ENCODE peak calls at places on chromosomes 12 and 14, in nine cellular contexts. X, G, B, R, P, C, H, O and L are unnamed samples.
A peak's percentile ranks its signal among the peaks of the same experiment; 100 is the strongest.

GRCh38 chr12:14981049-14981448 is 8.2 kb downstream of the PDE6H start:
- DNase-seq in X (no peak), R (no peak), O (no peak), C (no peak), H (no peak), B (no peak), G (no peak), P (no peak), L (no peak)

GRCh38 chr12:14256555-14257169 is 108.8 kb upstream of the ATF7IP start:
- DNase-seq in O (peak; percentile 94), C (peak; percentile 83), X (peak; percentile 96), G (peak; percentile 86), R (peak; percentile 81), H (peak; percentile 82), P (peak; percentile 63), B (peak; percentile 54), L (peak; percentile 31)

GRCh38 chr12:4215862-4216541 is 57.6 kb upstream of the CCND2 start:
- DNase-seq in B (no peak), X (no peak), O (no peak), P (no peak), G (no peak), C (no peak), R (no peak), H (no peak), L (no peak)

GRCh38 chr12:88390811-88391210 is 189.5 kb downstream of the KITLG start:
- DNase-seq in R (no peak), C (no peak), X (no peak), P (no peak), G (no peak), B (no peak), O (no peak), H (no peak), L (no peak)

GRCh38 chr12:103495158-103495782 is 498 bp downstream of the C12orf42 start:
- DNase-seq in P (no peak), H (no peak), R (no peak), C (no peak), B (peak; percentile 28), G (no peak), O (no peak), X (no peak), L (no peak)

GRCh38 chr14:101719708-101720107 is 41.8 kb upstream of the PPP2R5C start:
- DNase-seq in G (no peak), B (no peak), H (no peak), P (no peak), C (no peak), R (no peak), O (no peak), X (no peak), L (no peak)

GRCh38 chr12:123278150-123278627 is 6.5 kb upstream of the CDK2AP1 start:
- DNase-seq in P (no peak), H (no peak), X (peak; percentile 79), O (peak; percentile 63), B (no peak), R (no peak), C (no peak), G (no peak), L (no peak)

GRCh38 chr12:123614531-123614930 is 12.6 kb downstream of the DDX55 start:
- DNase-seq in X (no peak), C (no peak), O (no peak), G (no peak), H (no peak), P (no peak), R (no peak), B (no peak), L (no peak)

GRCh38 chr14:26917086-26917485 is 319.3 kb upstream of the NOVA1 start:
- DNase-seq in O (peak; percentile 1), B (peak; percentile 6), R (no peak), G (no peak), C (peak; percentile 16), X (no peak), H (no peak), P (no peak), L (no peak)

GRCh38 chr14:97806871-97807270 is 1009.7 kb downstream of the VRK1 start:
- DNase-seq in H (no peak), P (no peak), R (no peak), C (no peak), O (no peak), X (no peak), G (no peak), B (no peak), L (no peak)

GRCh38 chr12:6277982-6278438 is 32.5 kb upstream of the PLEKHG6 start:
- DNase-seq in R (peak; percentile 21), H (no peak), C (no peak), B (no peak), P (peak; percentile 86), G (no peak), O (no peak), X (no peak), L (no peak)

GRCh38 chr12:46219892-46220655 is 48.8 kb downstream of the SLC38A1 start:
- DNase-seq in C (no peak), R (no peak), O (no peak), G (no peak), P (no peak), B (peak; percentile 81), H (no peak), X (no peak), L (no peak)

GRCh38 chr12:7376196-7376595 is 67.8 kb downstream of the CD163L1 start:
- DNase-seq in X (no peak), G (no peak), H (no peak), O (no peak), P (no peak), C (no peak), R (no peak), B (no peak), L (no peak)

GRCh38 chr14:100392266-100392850 is 69.2 kb downstream of the SLC25A47 start:
- DNase-seq in X (no peak), G (no peak), O (no peak), H (no peak), R (no peak), B (no peak), C (no peak), P (no peak), L (no peak)

GRCh38 chr12:74988156-74988555 is 221.5 kb downstream of the KCNC2 start:
- DNase-seq in X (no peak), G (no peak), C (no peak), R (no peak), B (no peak), O (no peak), H (no peak), P (no peak), L (no peak)

GRCh38 chr14:78974691-78975090 is 804.5 kb downstream of the NRXN3 start:
- DNase-seq in C (no peak), B (no peak), O (no peak), G (no peak), P (no peak), R (no peak), X (no peak), H (no peak), L (no peak)

GRCh38 chr14:20327005-20327869 is 5.8 kb downstream of the CCNB1IP1 start:
- DNase-seq in H (no peak), P (peak; percentile 32), B (peak; percentile 27), C (no peak), X (peak; percentile 90), R (no peak), G (no peak), O (peak; percentile 79), L (no peak)

GRCh38 chr14:58882577-58883018 is 244.8 kb downstream of the DACT1 start:
- DNase-seq in G (no peak), O (no peak), C (no peak), H (no peak), X (no peak), P (no peak), B (no peak), R (no peak), L (no peak)

DNA sequence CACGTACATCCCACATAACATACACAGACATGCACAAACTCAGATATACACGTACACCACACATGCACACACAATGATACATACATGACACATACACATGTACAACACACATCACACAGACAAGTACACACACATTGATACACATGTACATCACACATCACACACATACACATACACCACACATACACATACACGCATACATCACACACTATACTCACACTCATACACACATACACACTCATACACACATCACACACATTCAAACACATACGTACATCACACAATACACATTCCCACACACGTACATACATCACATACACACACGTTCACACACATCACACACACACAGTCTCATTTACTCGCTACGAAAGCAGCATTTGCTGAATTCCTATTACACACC is 4.5 kb downstream of the ZNF605 start:
- DNase-seq in C (no peak), P (no peak), B (no peak), X (no peak), G (no peak), R (no peak), H (no peak), O (no peak), L (no peak)
- H3K9me3 ChIP-seq in C (no peaks in the 10 kb centered on the region), P (no peaks in the 10 kb centered on the region), B (peaks cover 22% of the 10 kb centered on the region), X (peaks cover 30% of the 10 kb centered on the region), G (peaks cover 17% of the 10 kb centered on the region), R (peaks cover 72% of the 10 kb centered on the region), H (no peaks in the 10 kb centered on the region), O (peaks cover 34% of the 10 kb centered on the region), L (peaks cover 69% of the 10 kb centered on the region)

GRCh38 chr14:39859314-39859713 is 427.1 kb upstream of the FBXO33 start:
- DNase-seq in B (no peak), O (no peak), G (no peak), X (no peak), H (no peak), P (no peak), C (no peak), R (no peak), L (no peak)

GRCh38 chr14:39857656-39858055 is 425.4 kb upstream of the FBXO33 start:
- DNase-seq in G (no peak), H (no peak), B (no peak), R (no peak), X (no peak), C (no peak), O (no peak), P (no peak), L (no peak)

GRCh38 chr14:39860837-39861236 is 428.6 kb upstream of the FBXO33 start:
- DNase-seq in B (no peak), R (no peak), H (no peak), P (no peak), C (no peak), G (no peak), X (no peak), O (no peak), L (no peak)
- H3K4me1 ChIP-seq in B (no peaks in the 10 kb centered on the region), R (no peaks in the 10 kb centered on the region), H (no peaks in the 10 kb centered on the region), P (no peaks in the 10 kb centered on the region), C (no peaks in the 10 kb centered on the region), G (no peaks in the 10 kb centered on the region), X (no peaks in the 10 kb centered on the region), O (no peaks in the 10 kb centered on the region), L (no peaks in the 10 kb centered on the region)

GRCh38 chr14:77065851-77066554 is 32.1 kb upstream of the CIPC start:
- DNase-seq in B (no peak), O (no peak), C (no peak), P (no peak), H (no peak), X (no peak), G (no peak), R (no peak), L (no peak)
- H3K9me3 ChIP-seq in B (no peaks in the 10 kb centered on the region), O (no peaks in the 10 kb centered on the region), C (no peaks in the 10 kb centered on the region), P (no peaks in the 10 kb centered on the region), H (no peaks in the 10 kb centered on the region), X (no peaks in the 10 kb centered on the region), G (no peaks in the 10 kb centered on the region), R (no peaks in the 10 kb centered on the region), L (no peaks in the 10 kb centered on the region)

DNA sequence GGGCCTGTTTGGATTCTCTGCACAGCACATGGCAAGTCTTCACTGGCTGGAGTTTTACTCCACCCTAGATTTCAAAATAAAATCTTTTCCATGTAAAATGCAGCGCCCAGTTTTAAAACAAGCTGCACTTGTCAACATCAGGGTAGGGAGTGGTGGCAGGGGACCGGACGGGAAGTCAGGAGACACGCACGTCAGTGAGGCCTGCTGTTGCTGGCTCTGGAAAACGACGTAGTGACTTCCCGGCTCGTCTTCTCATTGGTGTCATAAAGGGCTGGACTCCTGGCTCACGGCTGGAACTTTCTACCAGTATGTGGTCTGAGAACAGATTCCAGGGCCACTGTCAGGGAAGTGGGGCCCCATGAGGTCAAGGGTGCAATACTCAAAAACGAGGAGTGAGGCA is 64.1 kb upstream of the FOXN3 start:
- DNase-seq in G (no peak), H (peak; percentile 42), O (no peak), P (no peak), C (no peak), X (no peak), B (no peak), R (peak; percentile 70), L (no peak)
- H3K4me1 ChIP-seq in G (no peaks in the 10 kb centered on the region), H (no peaks in the 10 kb centered on the region), O (no peaks in the 10 kb centered on the region), P (no peaks in the 10 kb centered on the region), C (peaks cover 8% of the 10 kb centered on the region), X (no peaks in the 10 kb centered on the region), B (peaks cover 5% of the 10 kb centered on the region), R (peaks cover 34% of the 10 kb centered on the region), L (peaks cover 28% of the 10 kb centered on the region)